ENCODE peak calls at places on chromosome 3, in seven cellular contexts. L, X, R, N, I, A and G are unnamed samples.

GRCh38 chr3:150220791-150221190 is 187.3 kb upstream of the TSC22D2 start:
- DNase-seq in R (no peak), A (no peak), I (no peak), N (no peak), L (no peak), X (no peak), G (no peak)

GRCh38 chr3:111954228-111954990 is 24.4 kb upstream of the ABHD10 start:
- DNase-seq in X (no peak), I (no peak), A (no peak), R (peak; percentile 62), N (peak; percentile 37), L (no peak), G (no peak)

GRCh38 chr3:134337071-134337482 is 37.2 kb downstream of the AMOTL2 start:
- DNase-seq in L (no peak), R (no peak), X (no peak), N (no peak), I (no peak), A (no peak), G (no peak)

GRCh38 chr3:164250923-164251322 is 827.4 kb downstream of the SI start:
- DNase-seq in I (no peak), L (no peak), X (no peak), R (no peak), A (no peak), N (no peak), G (no peak)

GRCh38 chr3:100865442-100865841 is 127.8 kb downstream of the ABI3BP start:
- DNase-seq in A (no peak), R (peak; percentile 46), N (peak; percentile 47), I (no peak), X (no peak), L (no peak), G (no peak)

GRCh38 chr3:87206070-87206469 is 21.0 kb upstream of the CHMP2B start:
- DNase-seq in A (no peak), X (no peak), R (peak; percentile 83), L (peak; percentile 68), I (no peak), N (peak; percentile 82), G (no peak)

GRCh38 chr3:185823280-185824044 is 1.4 kb downstream of the IGF2BP2 start:
- DNase-seq in I (peak; percentile 12), L (no peak), N (no peak), A (peak; percentile 53), R (peak; percentile 40), X (no peak), G (peak; percentile 23)

GRCh38 chr3:124934577-124934976 is at the start of gene MUC13:
- DNase-seq in L (no peak), A (no peak), R (no peak), N (no peak), I (no peak), X (no peak), G (no peak)

GRCh38 chr3:122719273-122719921 is 38.8 kb downstream of the PARP14 start:
- DNase-seq in I (no peak), R (no peak), N (no peak), A (no peak), X (no peak), L (no peak), G (no peak)

GRCh38 chr3:141279074-141279945 is 47.7 kb downstream of the PXYLP1 start:
- DNase-seq in A (no peak), I (no peak), R (peak; percentile 30), X (peak; percentile 63), L (no peak), N (peak; percentile 17), G (no peak)

GRCh38 chr3:143897558-143898305 is 49.5 kb upstream of the SLC9A9 start:
- DNase-seq in A (no peak), N (peak; percentile 77), I (no peak), R (peak; percentile 74), L (peak; percentile 54), X (no peak), G (no peak)

GRCh38 chr3:52062499-52062898 is 6.1 kb upstream of the DUSP7 start:
- DNase-seq in I (no peak), N (peak; percentile 85), L (peak; percentile 77), R (peak; percentile 79), A (peak; percentile 11), X (peak; percentile 81), G (no peak)

GRCh38 chr3:162719684-162720341 is 1223.2 kb downstream of the OTOL1 start:
- DNase-seq in I (no peak), L (peak; percentile 87), N (peak; percentile 93), X (no peak), A (no peak), R (peak; percentile 93), G (no peak)

GRCh38 chr3:44355634-44356033 is 17.1 kb downstream of the TCAIM start:
- DNase-seq in N (peak; percentile 86), L (peak; percentile 79), R (peak; percentile 91), A (no peak), I (peak; percentile 12), X (peak; percentile 68), G (no peak)

DNA sequence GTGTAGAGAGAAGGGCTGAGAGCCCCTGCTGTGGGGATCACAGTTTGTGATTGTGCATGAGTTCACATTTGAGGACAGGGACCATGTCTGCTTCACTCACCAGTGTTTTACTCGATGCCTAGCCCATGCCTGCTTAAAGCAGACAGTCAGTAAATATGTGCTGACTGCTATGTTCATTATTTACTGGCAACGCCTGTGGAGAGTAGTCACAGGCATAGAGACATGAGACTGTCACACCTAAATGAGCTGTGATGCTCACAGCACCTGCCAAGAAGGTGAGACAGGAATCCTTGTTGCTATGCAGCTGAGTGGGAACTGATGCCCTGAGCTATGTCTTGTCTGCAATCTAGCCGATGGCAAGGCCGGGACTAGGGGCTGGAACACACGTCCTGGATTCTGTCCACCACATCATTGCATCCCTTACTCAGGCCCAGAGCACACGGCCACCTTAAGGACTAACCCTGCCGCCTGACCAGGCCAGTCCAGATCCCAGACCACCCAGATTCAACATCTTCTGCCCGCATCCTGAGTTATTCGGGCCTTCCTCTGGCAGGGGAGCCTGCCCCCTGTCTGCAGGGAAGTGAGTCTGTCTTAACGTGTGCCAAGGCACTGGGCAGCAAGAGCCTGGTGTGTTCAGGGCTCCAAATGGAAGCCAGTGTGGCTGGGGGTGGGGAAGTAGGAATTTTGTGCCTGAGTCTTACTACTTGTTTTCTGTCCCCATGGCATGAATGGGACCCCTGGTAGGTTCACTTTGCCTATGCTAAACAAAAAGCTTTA is 44.8 kb downstream of the FGD5 start:
- DNase-seq in L (no peak), N (no peak), R (no peak), X (no peak), I (no peak), A (no peak), G (no peak)
- H3K27ac ChIP-seq in L (no peak overlapping the region), N (no peak overlapping the region), R (no peak overlapping the region), X (no peak overlapping the region), I (no peak overlapping the region), A (no peak overlapping the region), G (no peak overlapping the region)

GRCh38 chr3:4426782-4427344 is 40.2 kb downstream of the SUMF1 start:
- DNase-seq in I (no peak), R (peak; percentile 92), X (no peak), L (peak; percentile 93), N (peak; percentile 79), A (no peak), G (no peak)
- H3K4me3 ChIP-seq in I (no peak overlapping the region), R (no peak overlapping the region), X (no peak overlapping the region), L (no peak overlapping the region), N (no peak overlapping the region), A (no peak overlapping the region), G (no peak overlapping the region)

GRCh38 chr3:79602385-79602784 is 165.4 kb downstream of the ROBO1 start:
- DNase-seq in I (no peak), R (no peak), N (no peak), L (no peak), X (no peak), A (no peak), G (no peak)
- H3K27ac ChIP-seq in I (no peak overlapping the region), R (no peak overlapping the region), N (no peak overlapping the region), L (no peak overlapping the region), X (no peak overlapping the region), A (no peak overlapping the region), G (no peak overlapping the region)

GRCh38 chr3:42250761-42251160 is 15.2 kb downstream of the CCK start:
- DNase-seq in L (no peak), X (no peak), A (no peak), R (no peak), I (no peak), N (no peak), G (no peak)

GRCh38 chr3:42246091-42246490 is 19.9 kb downstream of the CCK start:
- DNase-seq in R (no peak), A (no peak), X (no peak), N (no peak), I (no peak), L (no peak), G (no peak)

DNA sequence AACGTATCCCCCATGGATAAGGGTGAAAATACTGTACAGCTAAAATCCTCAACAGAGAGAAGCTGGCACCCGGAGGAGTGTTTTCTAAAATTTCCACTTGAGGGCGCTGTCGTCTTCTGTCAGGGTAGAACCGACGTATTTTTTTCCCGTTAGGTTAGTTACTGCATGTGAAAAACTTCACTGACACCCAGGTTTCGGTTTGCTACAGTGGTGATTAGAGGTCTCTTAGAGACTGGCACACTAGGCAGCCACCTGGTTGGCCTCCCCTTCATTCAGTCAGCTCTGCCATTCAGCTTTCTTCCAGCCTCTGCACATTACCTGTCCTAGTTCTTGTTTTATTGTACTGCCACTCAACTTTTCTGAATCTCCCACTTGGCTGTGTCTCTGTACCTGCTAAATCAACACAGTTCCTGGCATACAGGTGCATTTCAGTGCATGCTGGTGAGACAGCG is 18.4 kb downstream of the CCK start:
- DNase-seq in N (no peak), I (peak; percentile 57), X (no peak), L (peak; percentile 67), R (peak; percentile 66), A (peak; percentile 55), G (peak; percentile 41)
- H3K4me3 ChIP-seq in N (no peak overlapping the region), I (no peak overlapping the region), X (no peak overlapping the region), L (no peak overlapping the region), R (peak overlapping the region; percentile 12), A (no peak overlapping the region), G (no peak overlapping the region)

GRCh38 chr3:72171946-72172345 is 387.0 kb upstream of the PROK2 start:
- DNase-seq in N (peak; percentile 8), R (no peak), I (peak; percentile 49), L (no peak), X (peak; percentile 73), A (no peak), G (no peak)

GRCh38 chr3:72174890-72175289 is 389.9 kb upstream of the PROK2 start:
- DNase-seq in L (no peak), A (no peak), N (no peak), X (no peak), I (no peak), R (no peak), G (no peak)

GRCh38 chr3:72175305-72175858 is 390.4 kb upstream of the PROK2 start:
- DNase-seq in L (no peak), N (no peak), R (no peak), X (no peak), I (no peak), A (no peak), G (no peak)

GRCh38 chr3:72176537-72177041 is 391.6 kb upstream of the PROK2 start:
- DNase-seq in I (no peak), X (no peak), A (peak; percentile 44), R (no peak), L (no peak), N (no peak), G (no peak)

DNA sequence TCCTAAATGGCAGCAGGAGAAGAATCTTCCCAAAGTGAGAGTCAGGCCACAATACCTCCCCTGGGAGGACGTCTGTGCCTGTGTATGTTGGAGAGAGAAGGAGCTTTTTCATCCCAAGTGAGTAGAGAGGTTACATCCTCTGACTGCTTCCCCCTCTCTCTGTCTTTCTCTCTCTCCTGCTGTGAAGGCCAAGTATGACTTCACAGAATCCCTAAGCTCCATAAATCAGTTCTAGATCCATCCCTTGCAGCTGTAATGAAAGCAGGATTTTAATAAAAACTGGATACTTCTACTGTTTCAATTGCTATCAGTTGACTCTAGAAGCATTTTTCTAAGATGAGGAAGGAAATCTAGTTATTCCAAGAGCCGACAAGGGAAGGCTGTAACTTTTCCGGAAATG is 389.1 kb upstream of the PROK2 start:
- DNase-seq in I (no peak), N (peak; percentile 2), A (no peak), R (peak; percentile 15), L (no peak), X (no peak), G (no peak)
- H3K27ac ChIP-seq in I (no peak overlapping the region), N (no peak overlapping the region), A (no peak overlapping the region), R (no peak overlapping the region), L (no peak overlapping the region), X (peak overlapping the region; percentile 87), G (no peak overlapping the region)